ENCODE peak calls at places on chromosomes 16 and 17, in four cellular contexts. X is PC-3, C is AG09309, S is cardiac fibroblast. N is an unnamed sample.
A peak's percentile ranks its signal among the peaks of the same experiment; 100 is the strongest.

GRCh38 chr17:59848778-59849177 is 44.0 kb downstream of the TUBD1 start:
- DNase-seq in S (peak; percentile 77), X (peak; percentile 21), C (no peak), N (no peak)

GRCh38 chr16:8905168-8905762 is 23.1 kb downstream of the LITAFD start:
- DNase-seq in X (peak; percentile 29), C (no peak), S (peak; percentile 51), N (no peak)

GRCh38 chr16:10088380-10088793 is 93.8 kb downstream of the GRIN2A start:
- DNase-seq in X (no peak), C (no peak), S (peak; percentile 2), N (no peak)

GRCh38 chr16:65327346-65327745 is 205.5 kb upstream of the CDH11 start:
- DNase-seq in X (no peak), C (no peak), S (no peak), N (no peak)

GRCh38 chr16:78244131-78244899 is 144.9 kb downstream of the WWOX start:
- DNase-seq in X (no peak), C (no peak), S (no peak), N (no peak)

GRCh38 chr17:70217571-70217970 is 48.2 kb downstream of the KCNJ2 start:
- DNase-seq in S (no peak), C (no peak), X (no peak), N (no peak)

GRCh38 chr16:88064011-88064888 is 113.0 kb downstream of the BANP start:
- DNase-seq in C (no peak), S (no peak), X (no peak), N (no peak)

GRCh38 chr17:45302649-45303173 is 14.1 kb downstream of the MAP3K14 start:
- DNase-seq in C (no peak), X (no peak), S (peak; percentile 66), N (no peak)

GRCh38 chr16:89410794-89411309 is 79.5 kb downstream of the ANKRD11 start:
- DNase-seq in C (peak; percentile 61), S (peak; percentile 91), X (no peak), N (peak; percentile 55)

GRCh38 chr16:4380131-4381063 is 8.7 kb downstream of the VASN start:
- DNase-seq in C (no peak), S (no peak), X (no peak), N (no peak)

GRCh38 chr16:89395150-89396142 is 94.9 kb downstream of the ANKRD11 start:
- DNase-seq in C (peak; percentile 95), X (peak; percentile 95), S (peak; percentile 98), N (peak; percentile 90)

GRCh38 chr16:2429771-2430663 is 770 bp downstream of the CCNF start:
- DNase-seq in S (peak; percentile 26), C (no peak), X (peak; percentile 45), N (no peak)

GRCh38 chr17:65092262-65092661 is 35.7 kb upstream of the GNA13 start:
- DNase-seq in C (no peak), X (peak; percentile 95), S (peak; percentile 54), N (no peak)

GRCh38 chr17:36946726-36947091 is 2.0 kb upstream of the AATF start:
- DNase-seq in X (no peak), C (no peak), S (no peak), N (no peak)

GRCh38 chr17:77328823-77329740 is 188.3 kb downstream of the SEC14L1 start:
- DNase-seq in C (no peak), X (no peak), S (no peak), N (no peak)

GRCh38 chr17:30821751-30822723 is 2.5 kb downstream of the CRLF3 start:
- DNase-seq in S (no peak), X (no peak), C (no peak), N (no peak)

GRCh38 chr17:70405492-70406220 is 236.3 kb downstream of the KCNJ2 start:
- DNase-seq in S (peak; percentile 96), C (peak; percentile 64), X (peak; percentile 99), N (peak; percentile 16)

GRCh38 chr16:88430524-88431446 is 22.3 kb upstream of the ZFPM1 start:
- DNase-seq in X (no peak), C (no peak), S (peak; percentile 11), N (no peak)

GRCh38 chr16:85079785-85080602 is 32.3 kb downstream of the CIBAR2 start:
- DNase-seq in S (no peak), X (no peak), C (no peak), N (no peak)

GRCh38 chr17:59558953-59559352 is 6.5 kb upstream of the DHX40 start:
- DNase-seq in X (peak; percentile 33), C (no peak), S (peak; percentile 49), N (no peak)

GRCh38 chr17:6476061-6476833 is 32.0 kb downstream of the PIMREG start:
- DNase-seq in X (no peak), S (no peak), C (no peak), N (no peak)

GRCh38 chr16:48535831-48536599 is 74.0 kb downstream of the N4BP1 start:
- DNase-seq in C (no peak), S (peak; percentile 76), X (no peak), N (peak; percentile 41)

GRCh38 chr17:76732734-76733617 is 4.2 kb downstream of the SRSF2 start:
- DNase-seq in S (no peak), X (no peak), C (no peak), N (no peak)

GRCh38 chr17:37708008-37708615 is 36.7 kb downstream of the HNF1B start:
- DNase-seq in C (no peak), X (no peak), S (no peak), N (no peak)

GRCh38 chr17:16975744-16976625 is 4.1 kb upstream of the TNFRSF13B start:
- DNase-seq in X (peak; percentile 26), S (no peak), C (no peak), N (no peak)

GRCh38 chr16:85821441-85821901 is 22.0 kb downstream of the COX4I1 start:
- DNase-seq in S (peak; percentile 79), X (peak; percentile 67), C (peak; percentile 38), N (no peak)

GRCh38 chr17:61208301-61209098 is 191.1 kb upstream of the TBX2 start:
- DNase-seq in S (peak; percentile 53), X (no peak), C (no peak), N (no peak)

GRCh38 chr16:2001456-2002355 is 7.9 kb downstream of the ZNF598 start:
- DNase-seq in C (no peak), S (no peak), X (no peak), N (no peak)

GRCh38 chr17:58327363-58328194 is 1.0 kb downstream of the TSPOAP1 start:
- DNase-seq in C (no peak), S (no peak), X (no peak), N (no peak)

GRCh38 chr17:14794961-14795360 is 470.2 kb downstream of the PMP22 start:
- DNase-seq in X (no peak), C (no peak), S (no peak), N (no peak)

GRCh38 chr17:83099086-83099540 is 19.7 kb downstream of the METRNL start:
- DNase-seq in S (no peak), X (no peak), C (no peak), N (no peak)
- H3K4me3 ChIP-seq in S (no peak overlapping the region), X (no peak overlapping the region), C (no peak overlapping the region), N (no peak overlapping the region)

GRCh38 chr17:48642059-48642842 is 16.1 kb upstream of the HOXB9 start:
- DNase-seq in S (no peak), X (no peak), C (no peak), N (no peak)
- TF ChIP-seq CTCF in S (no peak), X (no peak), C (no peak), N (no peak)

DNA sequence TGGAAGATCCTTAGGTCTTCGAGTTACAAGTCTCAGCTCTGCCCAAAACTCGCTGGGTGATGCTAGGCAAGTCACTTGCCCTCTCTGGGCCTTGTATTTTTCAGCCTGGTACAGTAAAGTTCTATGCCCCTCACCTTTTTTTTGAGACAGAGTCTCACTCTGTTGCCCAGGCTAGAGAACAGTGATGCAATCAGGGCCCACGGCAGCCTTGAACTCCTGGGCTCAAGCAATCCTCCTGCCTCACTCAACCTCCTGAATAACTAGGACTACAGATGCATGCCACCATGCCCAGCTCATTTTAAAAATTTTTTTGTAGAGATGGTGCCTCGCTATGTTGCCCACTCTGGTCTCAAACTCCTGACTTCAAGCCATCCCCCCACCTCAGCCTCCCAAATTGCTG is 3.8 kb downstream of the MYH11 start:
- DNase-seq in S (no peak), C (no peak), X (no peak), N (no peak)
- H3K4me3 ChIP-seq in S (no peak overlapping the region), C (no peak overlapping the region), X (no peak overlapping the region), N (no peak overlapping the region)

DNA sequence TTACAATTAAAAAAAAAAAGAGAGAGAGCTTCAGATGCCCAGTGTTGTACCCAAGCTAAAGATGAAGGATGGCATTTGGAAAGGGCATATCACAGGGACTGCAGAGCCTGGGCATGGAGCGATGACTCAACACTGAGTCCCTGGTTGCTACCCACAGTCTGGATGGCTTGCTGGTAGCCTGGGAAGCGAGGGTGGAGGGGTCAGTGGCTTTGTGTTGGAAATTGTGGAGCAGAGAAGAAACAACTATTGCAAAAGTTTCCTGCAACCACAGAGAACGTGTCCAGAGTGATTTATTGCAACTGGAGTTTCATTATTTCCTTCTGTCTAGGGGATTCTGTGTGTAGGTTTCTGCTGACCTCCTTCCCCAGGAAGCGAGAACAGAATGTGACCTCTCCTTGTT is 414.6 kb downstream of the SHISA9 start:
- DNase-seq in S (no peak), C (no peak), X (no peak), N (no peak)
- TF ChIP-seq CTCF in S (no peak), C (no peak), X (no peak), N (no peak)

N was measured in AG04449.